ENCODE peak calls at places on chromosomes 13 and 19, in six cellular contexts. B is AG08396, T is A172, P is OCI-LY7, K is caudate nucleus, Y is mesothelial cell of epicardium. L is an unnamed sample.

GRCh38 chr19:10881403-10882107 is 10.2 kb downstream of the CARM1 start:
- DNase-seq in B (no peak), Y (no peak), K (no peak), P (no peak), T (no peak), L (no peak)

GRCh38 chr19:17296278-17296677 is 6.9 kb downstream of the ABHD8 start:
- DNase-seq in P (no peak), K (no peak), B (peak; percentile 64), T (peak; percentile 93), Y (no peak), L (no peak)

GRCh38 chr13:83881917-83882625 is at the start of gene SLITRK1:
- DNase-seq in B (peak; percentile 58), K (peak; percentile 64), Y (peak; percentile 63), T (peak; percentile 70), P (no peak), L (no peak)

GRCh38 chr13:110109910-110110309 is 197.0 kb downstream of the COL4A1 start:
- DNase-seq in P (no peak), K (no peak), Y (no peak), T (peak; percentile 90), B (peak; percentile 91), L (no peak)

GRCh38 chr13:75870397-75870801 is 234.3 kb downstream of the LMO7 start:
- DNase-seq in P (peak; percentile 24), T (no peak), Y (no peak), K (no peak), B (peak; percentile 37), L (no peak)

GRCh38 chr13:72458701-72459100 is 268.7 kb downstream of the MZT1 start:
- DNase-seq in Y (no peak), B (no peak), T (no peak), K (no peak), P (no peak), L (no peak)

GRCh38 chr19:4172861-4173473 is 9.4 kb downstream of the SIRT6 start:
- DNase-seq in Y (peak; percentile 80), K (no peak), B (peak; percentile 82), P (no peak), T (peak; percentile 38), L (peak; percentile 59)

GRCh38 chr13:113855012-113855921 is 8.6 kb downstream of the GAS6 start:
- DNase-seq in K (no peak), B (no peak), P (no peak), T (no peak), Y (peak; percentile 15), L (no peak)

GRCh38 chr13:42539670-42540069 is 34.3 kb upstream of the TNFSF11 start:
- DNase-seq in B (no peak), P (no peak), K (no peak), Y (no peak), T (peak; percentile 28), L (no peak)

GRCh38 chr13:75968103-75968838 is 332.1 kb downstream of the LMO7 start:
- DNase-seq in K (no peak), Y (no peak), T (no peak), P (no peak), B (no peak), L (no peak)

GRCh38 chr19:41699968-41700323 is 8.5 kb upstream of the CEACAM5 start:
- DNase-seq in T (no peak), K (no peak), B (no peak), P (no peak), Y (no peak), L (no peak)

GRCh38 chr13:28551498-28551895 is 56.6 kb upstream of the FLT1 start:
- DNase-seq in B (no peak), T (no peak), Y (no peak), P (no peak), K (no peak), L (no peak)

GRCh38 chr13:26523007-26523406 is 34.5 kb upstream of the WASF3 start:
- DNase-seq in B (no peak), K (no peak), P (no peak), Y (no peak), T (no peak), L (no peak)

GRCh38 chr19:7533925-7534480 is 1.5 kb upstream of the PNPLA6 start:
- DNase-seq in Y (no peak), B (peak; percentile 93), K (peak; percentile 62), T (peak; percentile 71), P (peak; percentile 88), L (peak; percentile 73)

GRCh38 chr13:77048592-77048991 is 21.6 kb upstream of the FBXL3 start:
- DNase-seq in K (no peak), T (no peak), B (no peak), P (no peak), Y (no peak), L (no peak)

GRCh38 chr19:14536926-14537692 is 7.7 kb downstream of the TECR start:
- DNase-seq in B (peak; percentile 41), K (no peak), P (peak; percentile 72), T (peak; percentile 63), Y (peak; percentile 74), L (peak; percentile 35)

GRCh38 chr13:99417151-99417820 is 84.0 kb upstream of the TM9SF2 start:
- DNase-seq in T (no peak), P (no peak), Y (no peak), K (no peak), B (no peak), L (no peak)

GRCh38 chr19:53896682-53897081 is 12.4 kb upstream of the CACNG7 start:
- DNase-seq in T (no peak), Y (no peak), K (no peak), B (no peak), P (no peak), L (no peak)

GRCh38 chr13:108154421-108154858 is 60.9 kb downstream of the LIG4 start:
- DNase-seq in T (no peak), B (no peak), K (no peak), P (no peak), Y (no peak), L (no peak)